ENCODE peak calls at places on chromosomes 12 and 14, in six cellular contexts. O, Y, E, B, U and D are unnamed samples.

GRCh38 chr12:68623984-68624383 is 13.3 kb downstream of the RAP1B start:
- DNase-seq in O (peak; percentile 33), Y (no peak), E (no peak), B (no peak), U (peak; percentile 41), D (no peak)

GRCh38 chr14:104800600-104801283 is at the start of gene ZBTB42:
- DNase-seq in O (peak; percentile 42), Y (peak; percentile 89), E (no peak), B (peak; percentile 81), U (peak; percentile 23), D (peak; percentile 48)

GRCh38 chr14:70907172-70907995 is at the start of gene PCNX1:
- DNase-seq in O (peak; percentile 93), Y (peak; percentile 96), E (peak; percentile 46), B (peak; percentile 96), U (peak; percentile 81), D (peak; percentile 86)

GRCh38 chr12:43333650-43334043 is 218.4 kb downstream of the ADAMTS20 start:
- DNase-seq in O (no peak), Y (no peak), E (no peak), B (no peak), U (no peak), D (no peak)

GRCh38 chr12:114579389-114579788 is 104.6 kb downstream of the TBX3 start:
- DNase-seq in O (no peak), Y (no peak), E (no peak), B (no peak), U (no peak), D (no peak)

GRCh38 chr12:68609955-68610434 is 704 bp upstream of the RAP1B start:
- DNase-seq in O (no peak), Y (no peak), E (no peak), B (no peak), U (peak; percentile 72), D (peak; percentile 53)

GRCh38 chr12:9843416-9843815 is 16.1 kb downstream of the KLRF1 start:
- DNase-seq in O (no peak), Y (no peak), E (no peak), B (no peak), U (no peak), D (no peak)

GRCh38 chr14:51574009-51574408 is 77.7 kb upstream of the FRMD6 start:
- DNase-seq in O (no peak), Y (no peak), E (no peak), B (no peak), U (no peak), D (no peak)

GRCh38 chr12:125346361-125346760 is 281.1 kb downstream of the AACS start:
- DNase-seq in O (peak; percentile 43), Y (no peak), E (no peak), B (peak; percentile 58), U (peak; percentile 7), D (no peak)

GRCh38 chr12:106907411-106907810 is 48.3 kb upstream of the TMEM263 start:
- DNase-seq in O (no peak), Y (no peak), E (no peak), B (peak; percentile 54), U (no peak), D (no peak)
- H3K4me3 ChIP-seq in O (no peak overlapping the region), Y (no peak overlapping the region), E (no peak overlapping the region), B (no peak overlapping the region), U (no peak overlapping the region), D (no peak overlapping the region)

GRCh38 chr12:102917026-102917787 is at the start of gene PAH:
- DNase-seq in O (peak; percentile 62), Y (no peak), E (no peak), B (peak; percentile 94), U (no peak), D (no peak)
- H3K4me3 ChIP-seq in O (peak within 1 kb of the TSS; percentile 3), Y (no peak within 1 kb of the TSS), E (peak within 1 kb of the TSS; percentile 33), B (peak within 1 kb of the TSS; percentile 74), U (no peak within 1 kb of the TSS), D (no peak within 1 kb of the TSS)

DNA sequence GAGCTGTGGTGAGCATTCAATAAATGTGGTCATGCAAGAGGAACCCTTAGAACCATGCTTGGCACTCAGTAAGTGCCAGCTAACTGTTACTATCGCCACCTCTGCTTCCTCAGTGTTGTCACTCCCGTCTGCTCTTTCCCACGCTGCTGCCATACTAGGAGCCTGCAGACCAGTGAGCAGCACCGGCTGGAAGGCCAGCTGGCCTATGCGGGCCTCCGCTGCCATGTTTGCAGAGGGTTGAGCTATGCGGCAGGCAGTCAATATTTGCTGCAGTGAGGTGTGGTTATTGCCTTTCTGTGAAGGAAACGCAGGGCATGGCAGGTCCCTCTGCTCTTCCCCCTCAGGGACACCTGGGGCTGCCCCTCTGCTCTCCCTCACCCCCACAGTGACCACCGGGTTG is 13.0 kb downstream of the KMT5A start:
- DNase-seq in O (no peak), Y (no peak), E (no peak), B (no peak), U (no peak), D (no peak)
- H3K4me3 ChIP-seq in O (no peak overlapping the region), Y (no peak overlapping the region), E (no peak overlapping the region), B (no peak overlapping the region), U (no peak overlapping the region), D (no peak overlapping the region)

DNA sequence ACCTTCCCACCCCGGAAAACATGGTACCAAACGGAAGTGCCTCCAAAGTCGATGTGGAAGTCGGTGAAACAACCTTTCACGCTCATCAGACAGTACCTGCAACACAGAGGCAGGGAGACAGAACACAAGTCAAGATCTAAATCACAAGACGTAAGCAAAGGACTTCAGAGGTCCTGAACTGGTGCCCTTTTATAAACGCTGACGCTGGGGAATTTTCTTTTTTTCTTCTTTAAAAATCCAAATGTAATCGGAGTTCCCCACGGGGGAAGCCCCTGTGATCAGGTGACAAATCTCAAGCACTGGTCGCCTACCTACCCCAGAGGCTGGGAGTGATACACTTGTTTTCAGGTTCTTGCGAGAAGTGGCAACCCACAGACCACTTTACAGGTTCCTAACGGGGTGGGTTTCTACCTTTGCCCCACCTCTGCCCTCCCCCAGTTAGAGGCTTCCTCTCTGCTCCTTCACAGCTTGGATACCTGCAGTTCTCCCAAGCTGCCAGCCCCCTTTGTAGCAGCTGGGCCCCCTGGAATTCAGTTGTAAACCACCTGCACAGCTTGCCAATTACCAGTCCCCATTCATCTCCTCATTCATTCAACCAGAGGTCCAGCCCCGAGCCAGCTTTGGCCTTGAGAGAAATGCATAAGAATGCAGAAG is 46.2 kb downstream of the KDM2B start:
- DNase-seq in O (no peak), Y (no peak), E (no peak), B (peak; percentile 74), U (no peak), D (no peak)
- H3K4me3 ChIP-seq in O (no peak overlapping the region), Y (no peak overlapping the region), E (no peak overlapping the region), B (no peak overlapping the region), U (no peak overlapping the region), D (no peak overlapping the region)

GRCh38 chr12:81759215-81759991 is at the start of gene PPFIA2:
- DNase-seq in O (peak; percentile 70), Y (peak; percentile 78), E (no peak), B (peak; percentile 91), U (peak; percentile 22), D (peak; percentile 32)

GRCh38 chr12:81757731-81758325 is 1.3 kb downstream of the PPFIA2 start:
- DNase-seq in O (no peak), Y (no peak), E (no peak), B (no peak), U (no peak), D (no peak)

GRCh38 chr12:81758421-81759214 is 532 bp downstream of the PPFIA2 start:
- DNase-seq in O (peak; percentile 55), Y (peak; percentile 82), E (no peak), B (peak; percentile 87), U (peak; percentile 13), D (peak; percentile 27)
- H3K4me3 ChIP-seq in O (peak overlapping the region; percentile 22), Y (peak overlapping the region; percentile 85), E (peak overlapping the region; percentile 36), B (peak overlapping the region; percentile 77), U (peak overlapping the region; percentile 62), D (peak overlapping the region; percentile 49)